ENCODE peak calls at places on chromosomes 13 and 19, in five cellular contexts. M is thoracic aorta, F is HFF-Myc, J is choroid plexus epithelial cell, K is upper lobe of right lung. G is an unnamed sample.

GRCh38 chr13:48976677-48977625 is 1.2 kb downstream of the FNDC3A start:
- DNase-seq in M (no peak), F (no peak), J (peak; percentile 31), K (no peak), G (peak; percentile 50)

GRCh38 chr13:64925284-64925683 is 2304.9 kb downstream of the PCDH9 start:
- DNase-seq in M (no peak), F (no peak), J (peak; percentile 36), K (no peak), G (peak; percentile 22)

GRCh38 chr19:7366701-7367420 is 18.1 kb downstream of the ARHGEF18 start:
- DNase-seq in M (no peak), F (peak; percentile 30), J (peak; percentile 50), K (no peak), G (peak; percentile 21)

GRCh38 chr19:14081797-14082674 is 3.5 kb downstream of the C19orf67 start:
- DNase-seq in M (no peak), F (no peak), J (peak; percentile 28), K (peak; percentile 89), G (peak; percentile 63)

GRCh38 chr19:15417699-15418098 is 1.1 kb downstream of the AKAP8L start:
- DNase-seq in M (no peak), F (no peak), J (peak; percentile 32), K (no peak), G (peak; percentile 52)

GRCh38 chr19:54203151-54203611 is 2.5 kb downstream of the RPS9 start:
- DNase-seq in M (no peak), F (no peak), J (no peak), K (no peak), G (no peak)

GRCh38 chr13:20702530-20702929 is 969 bp upstream of the IL17D start:
- DNase-seq in M (no peak), F (no peak), J (no peak), K (no peak), G (no peak)

GRCh38 chr13:40749327-40749726 is 21.7 kb downstream of the MRPS31 start:
- DNase-seq in M (no peak), F (no peak), J (peak; percentile 6), K (no peak), G (no peak)

GRCh38 chr13:30711375-30711774 is 24.0 kb upstream of the ALOX5AP start:
- DNase-seq in M (no peak), F (no peak), J (peak; percentile 90), K (no peak), G (no peak)

GRCh38 chr19:44532819-44533218 is 3.3 kb upstream of the CEACAM20 start:
- DNase-seq in M (no peak), F (no peak), J (no peak), K (no peak), G (no peak)

GRCh38 chr13:113820813-113821651 is 42.8 kb downstream of the GAS6 start:
- DNase-seq in M (no peak), F (peak; percentile 93), J (peak; percentile 98), K (no peak), G (peak; percentile 95)
- H3K4me3 ChIP-seq in M (peak overlapping the region; percentile 51), F (peak overlapping the region; percentile 5), J (peak overlapping the region; percentile 34), K (no peak overlapping the region), G (peak overlapping the region; percentile 48)

DNA sequence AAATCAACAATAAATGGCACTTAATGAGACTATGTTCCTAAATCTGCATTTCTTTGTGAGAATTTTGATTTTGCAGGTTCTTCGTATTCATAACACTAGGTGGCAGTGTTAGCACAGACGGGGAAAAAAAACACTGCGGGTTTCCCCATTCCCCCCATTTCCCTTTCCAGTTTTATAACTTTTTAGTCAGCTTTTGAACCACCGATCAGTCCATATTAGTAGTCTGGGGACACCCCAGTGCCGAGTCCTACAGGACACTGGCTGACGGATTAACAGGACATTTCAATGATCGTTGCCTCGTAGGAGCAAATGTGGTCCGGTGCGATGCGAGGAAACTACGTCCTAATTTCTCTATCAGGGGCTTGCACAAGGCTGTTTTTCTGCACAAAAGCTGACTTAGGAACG is 234.3 kb downstream of the LMO7 start:
- DNase-seq in M (no peak), F (no peak), J (peak; percentile 32), K (no peak), G (peak; percentile 78)
- H3K4me3 ChIP-seq in M (peak overlapping the region; percentile 77), F (peak overlapping the region; percentile 36), J (peak overlapping the region; percentile 44), K (peak overlapping the region; percentile 47), G (peak overlapping the region; percentile 81)

DNA sequence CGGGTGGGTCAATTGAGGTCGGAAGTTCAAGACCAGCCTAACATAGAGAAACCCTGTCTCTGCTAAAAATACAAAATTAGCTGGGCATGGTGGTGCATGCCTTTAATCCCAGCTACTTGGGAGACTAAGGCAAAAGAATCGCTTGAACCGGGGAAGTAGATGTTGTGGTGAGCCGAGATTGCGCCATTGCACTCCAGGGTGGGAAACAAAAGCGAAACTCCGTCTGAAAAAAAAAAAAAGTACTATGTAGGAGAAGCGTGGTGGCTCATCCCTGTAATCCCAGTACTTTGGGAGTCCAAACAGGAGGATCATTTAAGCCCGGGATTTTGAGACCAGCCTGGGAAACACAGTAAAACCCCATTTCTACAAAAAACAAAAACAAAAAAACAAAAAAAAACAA is 22.7 kb upstream of the ERVV-1 start:
- DNase-seq in M (no peak), F (no peak), J (peak; percentile 35), K (no peak), G (no peak)
- H3K4me3 ChIP-seq in M (no peak overlapping the region), F (no peak overlapping the region), J (no peak overlapping the region), K (no peak overlapping the region), G (no peak overlapping the region)

GRCh38 chr19:28543244-28543776 is 669.6 kb downstream of the UQCRFS1 start:
- DNase-seq in M (no peak), F (no peak), J (no peak), K (no peak), G (no peak)
- H3K4me3 ChIP-seq in M (no peak overlapping the region), F (no peak overlapping the region), J (no peak overlapping the region), K (no peak overlapping the region), G (no peak overlapping the region)

GRCh38 chr19:4390017-4390861 is 10.1 kb downstream of the SH3GL1 start:
- DNase-seq in M (no peak), F (no peak), J (peak; percentile 79), K (no peak), G (no peak)
- H3K4me3 ChIP-seq in M (peak overlapping the region; percentile 56), F (peak overlapping the region; percentile 19), J (peak overlapping the region; percentile 17), K (peak overlapping the region; percentile 10), G (peak overlapping the region; percentile 47)

GRCh38 chr19:49850221-49850486 is 805 bp upstream of the PTOV1 start:
- DNase-seq in M (no peak), F (no peak), J (no peak), K (no peak), G (no peak)

GRCh38 chr19:49847731-49848696 is 2.9 kb upstream of the PTOV1 start:
- DNase-seq in M (no peak), F (peak; percentile 83), J (peak; percentile 93), K (no peak), G (peak; percentile 68)

GRCh38 chr19:49850487-49851342 is at the start of gene PTOV1:
- DNase-seq in M (peak; percentile 64), F (peak; percentile 67), J (peak; percentile 95), K (peak; percentile 95), G (peak; percentile 97)

GRCh38 chr19:49848938-49849337 is 2.0 kb upstream of the PTOV1 start:
- DNase-seq in M (no peak), F (no peak), J (no peak), K (no peak), G (no peak)

DNA sequence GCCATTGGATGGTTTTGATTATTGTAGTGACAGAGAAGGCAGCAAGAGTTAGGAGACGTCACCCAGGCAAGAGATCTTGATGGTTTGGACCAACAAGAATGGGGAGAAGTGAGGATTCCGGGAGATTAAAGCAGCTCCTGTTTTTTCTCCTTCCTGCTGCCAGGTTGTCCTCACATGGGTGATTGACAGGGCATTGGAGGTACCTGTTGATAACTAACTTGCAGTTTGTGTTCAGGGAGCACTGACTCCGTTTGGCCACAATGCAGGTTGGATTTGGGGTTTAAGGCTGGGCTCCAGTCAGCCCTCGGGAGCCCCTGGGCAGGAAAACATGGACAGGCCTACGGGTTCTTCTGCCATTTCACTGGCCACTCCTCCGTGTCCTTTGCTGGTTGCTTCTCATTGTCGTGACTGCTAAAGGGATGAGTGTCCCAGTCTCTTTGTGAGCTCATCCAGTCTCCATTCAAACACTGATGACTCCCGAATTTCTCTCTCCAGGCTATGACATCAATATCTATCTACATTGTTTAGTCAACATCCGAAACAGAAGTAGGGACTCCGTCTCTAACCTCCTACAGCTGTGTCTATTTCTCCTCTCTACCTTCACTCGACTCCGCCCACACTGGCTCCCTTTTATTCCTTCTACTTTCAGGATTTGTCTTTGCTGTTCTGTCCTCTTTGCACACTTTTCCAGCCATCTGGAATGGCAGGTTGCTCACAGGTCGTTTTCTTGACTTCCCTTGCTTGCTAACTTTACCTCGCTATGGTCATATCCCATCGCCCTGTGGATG is 1.3 kb upstream of the PTOV1 start:
- DNase-seq in M (no peak), F (no peak), J (no peak), K (no peak), G (no peak)
- H3K4me3 ChIP-seq in M (peak overlapping the region; percentile 86), F (peak overlapping the region; percentile 70), J (peak overlapping the region; percentile 93), K (peak overlapping the region; percentile 96), G (peak overlapping the region; percentile 95)

GRCh38 chr19:17686592-17687042 is 1.5 kb downstream of the UNC13A start:
- DNase-seq in M (no peak), F (no peak), J (peak; percentile 51), K (no peak), G (peak; percentile 24)
- H3K4me3 ChIP-seq in M (peak overlapping the region; percentile 63), F (no peak overlapping the region), J (peak overlapping the region; percentile 45), K (no peak overlapping the region), G (no peak overlapping the region)

GRCh38 chr19:5196832-5197231 is 143.8 kb downstream of the PTPRS start:
- DNase-seq in M (no peak), F (no peak), J (no peak), K (no peak), G (no peak)
- H3K4me3 ChIP-seq in M (no peak overlapping the region), F (no peak overlapping the region), J (no peak overlapping the region), K (no peak overlapping the region), G (no peak overlapping the region)

DNA sequence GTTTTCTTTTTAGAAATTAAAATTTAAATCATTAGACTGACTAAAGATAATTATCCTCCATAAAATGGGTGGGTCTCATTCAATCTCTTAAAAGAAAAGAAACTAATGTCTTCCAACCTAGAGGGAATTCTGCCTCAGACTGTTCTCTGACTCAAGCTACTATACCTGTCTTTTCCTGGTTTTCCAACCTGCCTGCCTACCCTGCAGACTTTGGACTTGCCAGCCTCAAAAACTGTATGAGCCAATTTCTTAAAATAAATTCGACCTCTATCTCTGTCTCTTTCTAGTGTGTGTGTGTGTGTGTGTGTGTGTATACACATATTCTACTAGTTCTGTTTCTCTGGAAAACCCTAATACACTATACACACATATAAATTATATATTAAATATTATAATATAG is 847.3 kb downstream of the PCDH17 start:
- DNase-seq in M (no peak), F (no peak), J (no peak), K (no peak), G (no peak)
- H3K4me3 ChIP-seq in M (no peak overlapping the region), F (no peak overlapping the region), J (no peak overlapping the region), K (no peak overlapping the region), G (no peak overlapping the region)

G was measured in adipocyte.